ENCODE peak calls at places on chromosomes 16 and 17, in six cellular contexts. H is IMR-90, O is psoas muscle, R is SK-N-SH, S is left ventricle myocardium inferior, L is stomach. U is an unnamed sample.
A peak's percentile ranks its signal among the peaks of the same experiment; 100 is the strongest.

GRCh38 chr16:15811778-15812750 is 44.8 kb downstream of the MYH11 start:
- DNase-seq in H (peak; percentile 86), O (no peak), L (peak; percentile 44), R (no peak), S (no peak), U (no peak)

GRCh38 chr17:40903129-40903847 is 18.2 kb upstream of the KRT20 start:
- DNase-seq in H (peak; percentile 70), O (no peak), S (no peak), L (peak; percentile 36), R (no peak), U (no peak)

GRCh38 chr16:11389631-11390565 is 44.6 kb downstream of the RMI2 start:
- DNase-seq in R (peak; percentile 54), L (no peak), O (no peak), H (no peak), S (no peak), U (peak; percentile 71)

GRCh38 chr16:83482545-83483162 is 325.1 kb upstream of the HSBP1 start:
- DNase-seq in S (no peak), R (no peak), O (no peak), H (no peak), L (no peak), U (no peak)

GRCh38 chr17:69067274-69068047 is 6.7 kb upstream of the ABCA9 start:
- DNase-seq in R (no peak), H (no peak), S (no peak), O (no peak), L (no peak), U (no peak)

GRCh38 chr17:37194208-37194607 is 181.6 kb upstream of the C17orf78 start:
- DNase-seq in S (no peak), R (no peak), H (no peak), L (no peak), O (no peak), U (no peak)

GRCh38 chr16:50276801-50277560 is 10.6 kb downstream of the ADCY7 start:
- DNase-seq in L (no peak), R (no peak), S (no peak), H (no peak), O (no peak), U (no peak)

GRCh38 chr17:69525920-69526841 is 111.7 kb downstream of the MAP2K6 start:
- DNase-seq in H (peak; percentile 71), S (peak; percentile 18), R (peak; percentile 60), L (peak; percentile 37), O (peak; percentile 75), U (no peak)

GRCh38 chr16:57091990-57092785 is at the start of gene CPNE2:
- DNase-seq in O (peak; percentile 80), R (peak; percentile 95), L (peak; percentile 59), S (peak; percentile 72), H (peak; percentile 34), U (peak; percentile 75)

GRCh38 chr17:39668141-39668924 is at the start of gene PNMT:
- DNase-seq in S (peak; percentile 79), L (peak; percentile 83), O (peak; percentile 90), H (peak; percentile 39), R (peak; percentile 93), U (peak; percentile 91)

GRCh38 chr17:8803531-8804416 is 4.6 kb upstream of the MFSD6L start:
- DNase-seq in R (no peak), O (no peak), L (no peak), H (no peak), S (no peak), U (no peak)

GRCh38 chr16:75266738-75267630 is 15.6 kb upstream of the BCAR1 start:
- DNase-seq in R (peak; percentile 50), S (no peak), O (no peak), L (no peak), H (no peak), U (no peak)

GRCh38 chr17:41638194-41638593 is 13.8 kb upstream of the KRT17 start:
- DNase-seq in R (no peak), H (no peak), O (no peak), S (no peak), L (no peak), U (no peak)

GRCh38 chr16:51707666-51708065 is 556.6 kb upstream of the SALL1 start:
- DNase-seq in L (no peak), H (no peak), S (no peak), R (no peak), O (no peak), U (no peak)

DNA sequence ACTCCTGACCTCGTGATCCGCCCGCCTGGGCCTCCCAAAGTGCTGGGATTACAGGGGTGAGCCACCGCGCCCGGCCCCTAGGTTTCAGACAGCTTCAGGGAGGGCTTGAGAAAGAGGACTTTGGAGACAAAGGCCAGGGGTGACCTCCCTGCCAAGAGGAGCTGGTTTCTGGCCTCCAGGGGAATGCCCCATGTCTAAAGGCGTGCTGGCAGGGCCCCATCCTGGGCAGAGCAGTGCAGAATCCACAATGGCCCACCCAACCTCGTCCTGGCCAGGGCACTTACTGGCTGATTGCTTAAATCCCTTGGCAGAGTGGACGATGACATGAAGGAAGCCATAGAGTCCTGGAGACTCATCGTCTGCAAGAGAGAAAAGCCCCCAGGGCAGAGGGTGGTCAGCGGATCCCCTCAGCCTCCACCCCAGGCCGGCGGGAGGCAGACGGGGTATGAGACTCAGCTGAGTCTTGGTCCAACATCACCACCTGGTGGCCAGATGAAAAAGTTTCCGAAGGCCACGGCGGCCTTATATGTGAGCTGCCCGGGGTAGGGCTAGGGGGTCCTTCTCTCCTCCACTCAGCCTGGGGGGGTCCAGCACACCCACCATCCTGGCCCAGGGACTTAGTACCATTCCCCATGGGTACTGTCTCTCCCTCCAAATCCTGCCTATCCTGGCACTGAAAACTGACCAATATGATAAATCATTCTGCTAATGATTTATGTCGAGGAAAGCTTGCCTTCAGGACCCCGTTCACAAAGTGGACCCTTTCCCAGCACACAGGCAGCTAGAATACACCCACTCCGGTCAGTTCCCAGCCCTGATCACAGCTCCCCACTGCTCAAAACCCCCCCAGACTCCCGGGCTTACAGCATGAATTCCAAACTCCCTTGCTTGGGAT is 59.1 kb downstream of the TIMM22 start:
- DNase-seq in R (peak; percentile 90), S (peak; percentile 66), O (peak; percentile 83), L (peak; percentile 63), H (peak; percentile 59), U (peak; percentile 82)
- H3K36me3 ChIP-seq in R (peaks cover 42% of the 10 kb centered on the region), S (peaks cover 70% of the 10 kb centered on the region), O (peaks cover 38% of the 10 kb centered on the region), L (peaks cover 50% of the 10 kb centered on the region), H (peaks cover 49% of the 10 kb centered on the region), U (no peaks in the 10 kb centered on the region)

DNA sequence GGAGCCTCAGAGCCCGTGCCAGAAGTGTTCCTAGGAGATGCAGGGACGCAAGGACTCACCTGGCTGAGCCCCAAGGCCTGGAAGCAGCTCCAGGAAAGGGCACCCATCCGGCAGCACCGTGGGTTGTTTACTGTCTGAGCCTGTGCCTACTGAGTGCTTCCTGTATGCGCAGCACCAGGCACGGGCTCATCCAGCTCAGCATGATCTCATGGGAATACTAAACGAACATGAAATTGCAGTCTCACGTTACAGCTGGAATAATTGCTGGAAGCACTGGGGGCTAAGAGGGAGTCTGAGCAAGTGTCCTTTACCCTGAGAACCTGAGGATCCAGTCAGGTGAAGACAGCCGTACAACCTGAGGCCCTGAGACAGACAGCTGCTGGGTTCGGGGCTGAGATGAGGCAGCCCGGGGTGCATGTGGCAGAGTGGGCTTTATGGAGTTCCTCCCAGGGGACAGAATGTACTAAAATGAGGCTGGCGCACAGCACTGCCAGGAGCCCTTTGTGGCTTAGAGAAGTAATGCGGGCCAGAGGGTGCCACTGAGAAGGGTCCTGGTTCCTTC is 5.4 kb downstream of the CTRL start:
- DNase-seq in S (no peak), H (peak; percentile 30), L (peak; percentile 63), R (no peak), O (no peak), U (no peak)
- H3K27ac ChIP-seq in S (peak overlapping the region; percentile 62), H (no peak overlapping the region), L (peak overlapping the region; percentile 49), R (no peak overlapping the region), O (peak overlapping the region; percentile 83), U (no peak overlapping the region)

GRCh38 chr16:53064179-53064578 is 9.4 kb downstream of the CHD9 start:
- DNase-seq in O (no peak), H (no peak), S (no peak), R (no peak), L (no peak), U (no peak)
- H3K4me1 ChIP-seq in O (peaks cover 20% of the 10 kb centered on the region), H (no peaks in the 10 kb centered on the region), S (peaks cover 76% of the 10 kb centered on the region), R (peaks cover 6% of the 10 kb centered on the region), L (peaks cover 13% of the 10 kb centered on the region), U (no peaks in the 10 kb centered on the region)

GRCh38 chr17:73011016-73011486 is 81.4 kb downstream of the SLC39A11 start:
- DNase-seq in S (no peak), L (no peak), R (peak; percentile 70), O (no peak), H (no peak), U (peak; percentile 82)

GRCh38 chr17:73005360-73005759 is 87.1 kb downstream of the SLC39A11 start:
- DNase-seq in O (no peak), H (no peak), S (no peak), R (no peak), L (no peak), U (no peak)

GRCh38 chr17:73003487-73003886 is 89.0 kb downstream of the SLC39A11 start:
- DNase-seq in R (no peak), H (no peak), S (no peak), L (no peak), O (no peak), U (no peak)

GRCh38 chr17:73010414-73010813 is 82.1 kb downstream of the SLC39A11 start:
- DNase-seq in H (no peak), R (no peak), O (no peak), S (no peak), L (no peak), U (no peak)

DNA sequence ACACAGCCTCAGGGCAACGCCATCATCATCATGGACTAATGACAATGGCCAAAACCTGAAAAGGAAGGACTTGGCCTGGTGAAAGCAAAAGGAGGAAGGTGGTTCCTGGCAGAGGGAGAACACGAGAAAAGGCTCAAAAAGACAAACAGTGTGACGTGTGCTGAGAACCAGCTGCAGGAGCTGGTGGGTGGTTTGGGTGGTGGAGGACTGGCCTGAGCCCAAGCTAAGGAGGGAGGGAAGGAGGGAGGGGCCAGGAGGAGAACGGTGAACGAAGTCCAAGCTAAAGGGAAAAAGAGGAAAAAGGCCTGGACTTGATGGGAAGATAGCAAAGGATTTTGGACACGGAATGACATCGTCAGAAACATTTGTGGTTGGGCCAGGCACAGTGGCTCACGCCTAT is 85.0 kb downstream of the SLC39A11 start:
- DNase-seq in S (no peak), O (no peak), H (peak; percentile 80), R (no peak), L (peak; percentile 57), U (no peak)
- H3K36me3 ChIP-seq in S (no peaks in the 10 kb centered on the region), O (no peaks in the 10 kb centered on the region), H (no peaks in the 10 kb centered on the region), R (no peaks in the 10 kb centered on the region), L (no peaks in the 10 kb centered on the region), U (no peaks in the 10 kb centered on the region)

GRCh38 chr16:31130899-31131298 is 4.6 kb downstream of the PRSS8 start:
- DNase-seq in H (no peak), O (no peak), R (no peak), L (peak; percentile 95), S (no peak), U (peak; percentile 88)

GRCh38 chr16:31128711-31129567 is 6.6 kb downstream of the PRSS8 start:
- DNase-seq in R (no peak), L (peak; percentile 82), S (peak; percentile 40), H (no peak), O (no peak), U (peak; percentile 87)

GRCh38 chr16:31131416-31131815 is 4.1 kb downstream of the PRSS8 start:
- DNase-seq in L (no peak), R (no peak), H (no peak), O (no peak), S (no peak), U (no peak)

GRCh38 chr16:31130336-31130812 is 5.2 kb downstream of the PRSS8 start:
- DNase-seq in O (no peak), H (no peak), R (no peak), L (no peak), S (no peak), U (peak; percentile 85)

GRCh38 chr16:31129568-31130335 is 5.8 kb downstream of the PRSS8 start:
- DNase-seq in H (no peak), L (no peak), R (no peak), O (peak; percentile 76), S (peak; percentile 58), U (peak; percentile 77)
- H3K27ac ChIP-seq in H (no peak overlapping the region), L (peak overlapping the region; percentile 88), R (no peak overlapping the region), O (peak overlapping the region; percentile 63), S (peak overlapping the region; percentile 69), U (peak overlapping the region; percentile 90)

U was measured in left lung.